ENCODE peak calls at places on chromosomes 7 and 10, in six cellular contexts. L is Calu3, H is fibroblast of pulmonary artery, F is tibial nerve, B is fibroblast of the aortic adventitia, A is GM06990. K is an unnamed sample.

GRCh38 chr10:70692043-70692603 is 19.8 kb downstream of the ADAMTS14 start:
- DNase-seq in L (no peak), H (no peak), F (no peak), B (no peak), A (no peak), K (no peak)

GRCh38 chr7:77651544-77652162 is 44.6 kb upstream of the RSBN1L start:
- DNase-seq in L (peak), H (peak), F (no peak), B (peak), A (no peak), K (peak)

GRCh38 chr7:55549457-55549856 is 22.8 kb downstream of the VOPP1 start:
- DNase-seq in L (no peak), H (no peak), F (no peak), B (no peak), A (peak), K (no peak)

GRCh38 chr7:148575640-148576411 is 14.7 kb upstream of the C7orf33 start:
- DNase-seq in L (peak), H (peak), F (peak), B (peak), A (peak), K (peak)

GRCh38 chr7:22288212-22288611 is 68.7 kb downstream of the RAPGEF5 start:
- DNase-seq in L (no peak), H (no peak), F (no peak), B (no peak), A (no peak), K (no peak)

GRCh38 chr7:138705122-138705521 is 4.0 kb upstream of the SVOPL start:
- DNase-seq in L (no peak), H (no peak), F (no peak), B (no peak), A (no peak), K (no peak)

GRCh38 chr7:100878013-100878412 is 3.1 kb downstream of the SRRT start:
- DNase-seq in L (no peak), H (no peak), F (no peak), B (no peak), A (no peak), K (no peak)

GRCh38 chr10:501596-501995 is 187.9 kb downstream of the DIP2C start:
- DNase-seq in L (peak), H (peak), F (no peak), B (peak), A (no peak), K (no peak)

GRCh38 chr10:113094114-113094486 is 144.1 kb downstream of the TCF7L2 start:
- DNase-seq in L (no peak), H (peak), F (no peak), B (no peak), A (peak), K (no peak)

GRCh38 chr10:46522295-46523118 is 34.0 kb downstream of the GPRIN2 start:
- DNase-seq in L (no peak), H (no peak), F (peak), B (no peak), A (no peak), K (no peak)

GRCh38 chr10:32947586-32947985 is 10.4 kb downstream of the ITGB1 start:
- DNase-seq in L (no peak), H (no peak), F (no peak), B (no peak), A (no peak), K (no peak)

GRCh38 chr7:66255533-66256100 is 50.5 kb downstream of the TPST1 start:
- DNase-seq in L (no peak), H (peak), F (no peak), B (peak), A (no peak), K (no peak)

GRCh38 chr10:27223964-27224363 is 16.6 kb downstream of the ACBD5 start:
- DNase-seq in L (peak), H (peak), F (no peak), B (peak), A (no peak), K (no peak)
- TF ChIP-seq CTCF in L (peak), H (peak), F (peak), B (peak), A (peak), K (peak)

GRCh38 chr10:7082967-7083366 is 327.9 kb downstream of the SFMBT2 start:
- DNase-seq in L (no peak), H (no peak), F (no peak), B (peak), A (no peak), K (no peak)

GRCh38 chr10:7084255-7085005 is 326.4 kb downstream of the SFMBT2 start:
- DNase-seq in L (no peak), H (no peak), F (no peak), B (no peak), A (no peak), K (no peak)

GRCh38 chr10:7090529-7090928 is 320.3 kb downstream of the SFMBT2 start:
- DNase-seq in L (no peak), H (no peak), F (no peak), B (peak), A (no peak), K (no peak)

GRCh38 chr10:7085913-7086589 is 324.8 kb downstream of the SFMBT2 start:
- DNase-seq in L (no peak), H (peak), F (no peak), B (peak), A (no peak), K (no peak)

GRCh38 chr10:7085147-7085912 is 325.5 kb downstream of the SFMBT2 start:
- DNase-seq in L (no peak), H (no peak), F (no peak), B (no peak), A (no peak), K (no peak)
- TF ChIP-seq CTCF in L (no peak), H (no peak), F (no peak), B (no peak), A (no peak), K (no peak)

GRCh38 chr7:116672596-116673503 is 854 bp downstream of the MET start:
- DNase-seq in L (peak), H (peak), F (no peak), B (peak), A (no peak), K (no peak)

GRCh38 chr7:116670409-116671036 is 1.5 kb upstream of the MET start:
- DNase-seq in L (peak), H (peak), F (no peak), B (no peak), A (no peak), K (no peak)

GRCh38 chr7:116671111-116671510 is 885 bp upstream of the MET start:
- DNase-seq in L (no peak), H (no peak), F (no peak), B (no peak), A (no peak), K (no peak)

GRCh38 chr7:116673504-116673865 is 1.5 kb downstream of the MET start:
- DNase-seq in L (no peak), H (no peak), F (no peak), B (no peak), A (no peak), K (no peak)

DNA sequence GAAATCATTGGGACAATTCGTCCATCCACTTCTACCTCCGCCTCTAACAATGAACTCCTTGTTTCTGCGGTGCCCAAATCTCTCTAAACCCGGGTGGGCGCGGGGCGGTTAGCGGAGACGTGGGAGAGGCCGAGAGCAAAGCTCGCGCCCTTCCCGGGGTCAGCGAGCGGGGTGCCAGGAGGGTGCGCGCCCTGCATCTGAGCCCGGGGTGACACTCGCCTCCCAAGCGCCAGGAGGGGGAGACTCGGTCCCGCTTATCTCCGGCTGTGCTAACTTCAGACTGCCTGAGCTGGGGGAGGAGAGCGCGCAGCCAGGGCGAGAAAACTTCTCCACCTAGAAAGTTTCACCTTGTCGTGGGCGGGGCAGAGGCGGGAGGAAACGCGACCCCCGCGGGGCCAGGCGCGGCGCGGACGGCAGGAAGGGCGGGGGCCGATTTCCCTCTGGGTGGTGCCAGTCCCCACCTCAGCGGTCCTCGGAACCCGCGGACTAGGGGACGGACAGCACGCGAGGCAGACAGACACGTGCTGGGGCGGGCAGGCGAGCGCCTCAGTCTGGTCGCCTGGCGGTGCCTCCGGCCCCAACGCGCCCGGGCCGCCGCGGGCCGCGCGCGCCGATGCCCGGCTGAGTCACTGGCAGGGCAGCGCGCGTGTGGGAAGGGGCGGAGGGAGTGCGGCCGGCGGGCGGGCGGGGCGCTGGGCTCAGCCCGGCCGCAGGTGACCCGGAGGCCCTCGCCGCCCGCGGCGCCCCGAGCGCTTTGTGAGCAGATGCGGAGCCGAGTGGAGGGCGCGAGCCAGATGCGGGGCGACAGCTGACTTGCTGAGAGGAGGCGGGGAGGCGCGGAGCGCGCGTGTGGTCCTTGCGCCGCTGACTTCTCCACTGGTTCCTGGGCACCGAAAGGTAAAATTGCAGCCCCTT is at the start of gene MET:
- DNase-seq in L (peak), H (peak), F (peak), B (peak), A (peak), K (peak)
- TF ChIP-seq CTCF in L (peak), H (peak), F (peak), B (peak), A (peak), K (peak)

DNA sequence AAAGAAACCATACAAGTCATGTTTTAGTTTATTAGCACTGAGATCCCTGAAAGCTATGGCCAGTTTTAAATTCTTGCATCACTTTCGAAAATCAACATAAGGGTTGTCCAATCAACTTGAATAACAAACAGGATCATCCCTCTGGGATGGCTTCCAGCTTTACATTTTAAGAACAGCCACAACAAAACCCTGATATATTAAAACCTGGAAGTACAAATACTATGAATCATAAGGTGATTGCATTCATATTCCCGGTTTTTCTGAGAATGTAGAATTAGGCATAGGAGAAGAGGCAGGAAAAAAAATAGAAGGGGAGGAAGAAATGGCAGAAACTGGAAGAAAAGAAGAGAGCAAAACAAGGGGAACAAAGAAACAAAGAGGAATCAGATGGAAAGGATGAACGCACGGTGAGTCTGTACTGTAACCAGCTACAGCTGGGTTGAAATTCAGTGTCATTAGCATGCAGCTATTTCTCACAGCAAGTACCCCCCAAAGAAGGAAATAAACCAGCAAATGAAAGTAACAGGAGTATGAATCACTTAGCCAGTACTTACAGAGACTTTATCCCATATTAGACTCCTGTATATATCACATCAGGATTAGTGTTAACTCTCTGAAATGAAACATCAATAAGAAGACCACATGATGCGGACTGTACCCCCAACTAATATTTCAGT is 301.4 kb downstream of the RNLS start:
- DNase-seq in L (no peak), H (peak), F (no peak), B (peak), A (no peak), K (peak)
- TF ChIP-seq CTCF in L (no peak), H (no peak), F (no peak), B (no peak), A (no peak), K (no peak)

DNA sequence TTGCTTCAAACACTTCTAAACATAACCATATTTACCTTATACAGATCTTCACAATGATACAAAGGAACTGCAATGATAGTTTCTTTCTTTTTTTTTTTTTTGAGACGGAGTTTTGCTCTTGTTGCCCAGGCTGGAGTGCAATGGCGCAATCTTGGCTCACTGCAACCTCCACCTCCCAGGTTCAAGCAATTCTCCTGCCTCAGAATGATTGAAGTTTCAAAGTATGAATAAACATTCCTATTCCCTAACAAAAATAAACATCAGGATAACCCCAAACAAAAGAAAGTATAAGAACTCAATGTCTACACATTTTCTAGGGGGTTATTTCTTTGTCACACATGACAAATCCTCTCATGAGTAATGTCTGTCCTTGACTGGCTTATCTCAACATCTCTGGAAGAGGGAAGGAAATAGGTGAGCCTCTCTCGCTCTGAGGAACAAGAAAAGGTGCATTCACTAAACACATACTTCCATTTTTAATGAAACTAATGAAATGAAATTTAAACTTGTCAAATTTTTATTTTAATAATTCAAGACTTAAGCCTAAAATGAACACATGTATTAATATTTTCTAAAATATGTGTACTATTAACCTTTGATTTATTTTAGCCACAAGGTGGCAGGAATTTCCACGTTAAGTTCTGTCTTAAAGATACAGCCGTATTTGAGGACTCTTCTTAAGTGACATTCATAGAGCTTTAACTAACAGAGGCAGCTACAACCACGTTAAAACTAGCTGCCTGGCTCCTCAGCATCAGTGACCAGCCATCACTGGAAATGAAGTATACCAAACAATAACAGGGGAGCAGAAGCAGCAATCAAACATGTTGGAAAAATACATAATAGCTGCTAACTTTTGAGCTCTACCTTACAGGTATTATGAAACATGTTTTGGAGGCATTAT is 58.3 kb downstream of the MALSU1 start:
- DNase-seq in L (no peak), H (peak), F (no peak), B (peak), A (peak), K (peak)
- TF ChIP-seq CTCF in L (peak), H (peak), F (no peak), B (peak), A (peak), K (peak)